ENCODE peak calls at places on chromosomes 5 and 9, in six cellular contexts. X is SJSA1, F is body of pancreas, P is coronary artery, T is testis, U is HCT116. K is an unnamed sample.

GRCh38 chr5:154967419-154968024 is 26.6 kb downstream of the MRPL22 start:
- DNase-seq in X (no peak), F (no peak), P (no peak), T (no peak), U (no peak), K (no peak)

GRCh38 chr5:67842806-67843205 is 372.8 kb upstream of the PIK3R1 start:
- DNase-seq in X (no peak), F (no peak), P (no peak), T (no peak), U (no peak), K (no peak)

GRCh38 chr5:68217476-68217984 is 2.0 kb downstream of the PIK3R1 start:
- DNase-seq in X (no peak), F (no peak), P (no peak), T (peak), U (no peak), K (no peak)

GRCh38 chr9:17462869-17463464 is 115.9 kb upstream of the SH3GL2 start:
- DNase-seq in X (no peak), F (peak), P (no peak), T (peak), U (no peak), K (no peak)

GRCh38 chr5:161442471-161442870 is 104.1 kb downstream of the GABRB2 start:
- DNase-seq in X (no peak), F (no peak), P (no peak), T (no peak), U (no peak), K (no peak)

GRCh38 chr9:135060461-135061116 is 26.9 kb upstream of the OLFM1 start:
- DNase-seq in X (no peak), F (no peak), P (peak), T (peak), U (no peak), K (no peak)

GRCh38 chr9:12775373-12775962 is 648 bp downstream of the LURAP1L start:
- DNase-seq in X (no peak), F (peak), P (no peak), T (peak), U (no peak), K (no peak)

GRCh38 chr5:622946-623522 is 10.9 kb downstream of the CEP72 start:
- DNase-seq in X (no peak), F (no peak), P (no peak), T (no peak), U (no peak), K (no peak)

GRCh38 chr5:66207800-66208561 is 63.9 kb downstream of the SREK1 start:
- DNase-seq in X (no peak), F (no peak), P (no peak), T (peak), U (no peak), K (peak)

GRCh38 chr9:121739971-121740370 is 88.5 kb downstream of the DAB2IP start:
- DNase-seq in X (no peak), F (no peak), P (no peak), T (peak), U (no peak), K (no peak)

GRCh38 chr9:135858491-135859185 is 48.7 kb downstream of the CAMSAP1 start:
- DNase-seq in X (no peak), F (no peak), P (no peak), T (no peak), U (no peak), K (no peak)

GRCh38 chr5:95070453-95070852 is 214.4 kb downstream of the MCTP1 start:
- DNase-seq in X (no peak), F (no peak), P (no peak), T (no peak), U (no peak), K (no peak)

GRCh38 chr9:135023389-135023788 is 64.1 kb upstream of the OLFM1 start:
- DNase-seq in X (no peak), F (no peak), P (no peak), T (no peak), U (peak), K (peak)

GRCh38 chr9:34405719-34406118 is 29.0 kb upstream of the MYORG start:
- DNase-seq in X (no peak), F (no peak), P (no peak), T (no peak), U (no peak), K (no peak)

GRCh38 chr9:91948423-91949292 is 1.4 kb downstream of the ROR2 start:
- DNase-seq in X (peak), F (peak), P (no peak), T (peak), U (peak), K (no peak)

GRCh38 chr9:19470567-19470966 is 61.8 kb downstream of the ACER2 start:
- DNase-seq in X (no peak), F (no peak), P (no peak), T (no peak), U (no peak), K (no peak)

GRCh38 chr5:53965459-53965858 is 344.9 kb downstream of the ARL15 start:
- DNase-seq in X (no peak), F (no peak), P (no peak), T (no peak), U (no peak), K (no peak)

GRCh38 chr9:72477862-72478564 is 43.4 kb upstream of the TMC1 start:
- DNase-seq in X (peak), F (peak), P (no peak), T (no peak), U (peak), K (peak)

GRCh38 chr9:75390951-75391350 is 302.6 kb downstream of the OSTF1 start:
- DNase-seq in X (no peak), F (no peak), P (no peak), T (no peak), U (no peak), K (no peak)

GRCh38 chr9:92247981-92248380 is 45.5 kb downstream of the IARS1 start:
- DNase-seq in X (no peak), F (no peak), P (no peak), T (no peak), U (no peak), K (no peak)

GRCh38 chr5:102753889-102754498 is 1.1 kb upstream of the PAM start:
- DNase-seq in X (no peak), F (no peak), P (no peak), T (no peak), U (no peak), K (no peak)

GRCh38 chr9:126146254-126147145 is 180.1 kb upstream of the MVB12B start:
- DNase-seq in X (peak), F (no peak), P (peak), T (peak), U (no peak), K (peak)

GRCh38 chr9:127149010-127149409 is 26.6 kb upstream of the ANGPTL2 start:
- DNase-seq in X (no peak), F (no peak), P (no peak), T (peak), U (no peak), K (no peak)
- H3K27ac ChIP-seq in X (no peak), F (no peak), P (no peak), T (no peak), U (no peak), K (no peak)

DNA sequence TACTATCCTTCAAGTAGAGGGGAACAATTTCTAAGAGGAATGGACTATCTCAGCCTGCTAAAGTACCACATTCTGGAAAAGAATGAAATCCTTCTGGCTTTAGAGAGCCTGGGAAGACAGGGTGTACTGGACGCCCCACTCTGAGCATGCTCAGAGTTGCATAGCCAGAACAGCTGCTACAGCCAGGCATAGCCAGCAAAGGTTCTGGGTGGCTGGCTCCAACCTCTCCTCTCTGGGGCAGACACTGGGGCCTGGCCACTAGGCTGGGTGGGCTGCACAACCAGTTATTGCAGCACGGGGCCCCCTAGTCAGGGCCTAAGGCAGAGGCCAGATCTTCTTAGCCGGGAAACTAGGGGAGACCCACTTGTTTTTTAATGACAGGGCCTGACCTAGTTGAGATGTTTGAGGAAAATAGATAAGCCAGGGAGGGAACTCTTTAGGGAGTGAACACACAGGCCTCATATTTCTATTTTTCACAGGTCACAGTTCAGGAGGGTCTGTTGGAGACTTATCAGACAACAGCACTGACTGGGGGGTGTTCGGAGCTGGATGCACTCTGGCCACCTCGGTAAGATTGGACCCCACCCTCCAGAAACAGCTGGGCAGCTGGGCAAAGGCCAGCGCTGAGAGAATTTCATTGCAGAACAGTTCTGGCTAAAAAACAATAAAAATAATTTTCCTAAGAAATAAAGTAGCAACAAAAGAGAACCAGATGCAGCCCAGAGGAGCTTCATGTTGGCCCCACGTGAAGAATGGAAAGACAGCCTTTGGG is 142.9 kb downstream of the LPAR1 start:
- DNase-seq in X (no peak), F (peak), P (peak), T (peak), U (no peak), K (no peak)
- H3K27ac ChIP-seq in X (no peak), F (no peak), P (peak), T (peak), U (no peak), K (no peak)

GRCh38 chr9:98144076-98144475 is 25.1 kb upstream of the TRIM14 start:
- DNase-seq in X (no peak), F (no peak), P (no peak), T (no peak), U (no peak), K (no peak)
- H3K27ac ChIP-seq in X (no peak), F (no peak), P (no peak), T (no peak), U (no peak), K (peak)

DNA sequence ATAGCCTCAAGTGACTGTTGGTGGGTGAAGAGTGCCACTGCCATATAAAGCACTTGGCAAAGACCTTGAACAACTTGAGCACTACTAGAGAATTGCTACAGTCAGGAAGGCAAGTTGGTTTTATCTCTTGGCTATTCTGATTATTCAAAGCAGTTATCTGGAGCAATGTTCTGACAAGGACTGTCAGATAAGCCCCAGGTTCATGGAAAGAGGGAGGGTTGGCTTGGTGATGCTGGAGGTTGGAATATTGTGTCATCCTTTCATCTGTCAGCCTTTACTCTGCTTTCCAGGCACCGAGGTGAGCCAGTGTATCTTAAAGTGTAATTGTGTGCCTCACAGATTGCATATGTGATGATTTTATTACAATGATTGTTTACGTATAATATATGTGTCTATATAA is 548.4 kb upstream of the ZNF608 start:
- DNase-seq in X (no peak), F (no peak), P (no peak), T (no peak), U (no peak), K (no peak)
- H3K27ac ChIP-seq in X (no peak), F (no peak), P (no peak), T (no peak), U (no peak), K (no peak)

GRCh38 chr5:111280282-111280901 is 56.2 kb downstream of the CAMK4 start:
- DNase-seq in X (no peak), F (no peak), P (no peak), T (no peak), U (no peak), K (no peak)

GRCh38 chr5:111277061-111277460 is 52.9 kb downstream of the CAMK4 start:
- DNase-seq in X (no peak), F (no peak), P (no peak), T (no peak), U (no peak), K (no peak)

GRCh38 chr5:111278824-111279504 is 54.8 kb downstream of the CAMK4 start:
- DNase-seq in X (peak), F (peak), P (no peak), T (peak), U (peak), K (no peak)

GRCh38 chr5:111282798-111283197 is 58.6 kb downstream of the CAMK4 start:
- DNase-seq in X (no peak), F (no peak), P (no peak), T (no peak), U (no peak), K (no peak)
- H3K27ac ChIP-seq in X (no peak), F (no peak), P (no peak), T (no peak), U (no peak), K (no peak)

DNA sequence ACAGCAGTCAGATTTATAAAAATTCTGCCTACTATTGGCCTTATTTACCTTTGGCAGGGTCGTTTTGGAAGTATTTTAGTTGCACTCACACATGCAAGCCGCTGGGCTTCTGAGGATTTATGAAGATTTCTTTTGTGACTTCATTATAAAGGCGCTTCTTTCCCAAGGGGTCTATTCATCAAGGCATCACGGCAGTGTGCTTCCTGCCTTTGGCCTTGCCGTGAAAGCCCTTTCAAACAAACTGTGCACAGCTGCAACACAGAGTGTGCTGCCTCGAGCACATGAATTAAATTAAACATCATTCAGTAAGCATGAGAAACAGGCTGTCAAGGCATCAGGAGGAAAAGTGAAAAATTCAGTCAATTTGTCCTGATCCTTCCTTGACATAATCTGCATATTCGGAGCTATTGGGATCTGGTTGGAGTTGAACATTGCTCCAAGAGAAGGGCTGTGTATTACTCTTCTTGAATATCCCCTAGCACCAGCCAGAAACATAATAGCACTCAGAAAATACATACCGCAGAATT is 123.0 kb upstream of the PUM3 start:
- DNase-seq in X (no peak), F (no peak), P (no peak), T (no peak), U (no peak), K (no peak)
- H3K27ac ChIP-seq in X (no peak), F (no peak), P (no peak), T (no peak), U (no peak), K (no peak)

GRCh38 chr9:110114888-110115259 is 93.1 kb downstream of the C9orf152 start:
- DNase-seq in X (no peak), F (no peak), P (no peak), T (peak), U (no peak), K (no peak)

GRCh38 chr9:110115341-110115820 is 92.6 kb downstream of the C9orf152 start:
- DNase-seq in X (no peak), F (no peak), P (peak), T (no peak), U (no peak), K (no peak)

GRCh38 chr9:110116543-110116885 is 91.4 kb downstream of the C9orf152 start:
- DNase-seq in X (no peak), F (no peak), P (peak), T (no peak), U (no peak), K (no peak)

GRCh38 chr9:110114086-110114887 is 93.7 kb downstream of the C9orf152 start:
- DNase-seq in X (no peak), F (no peak), P (peak), T (no peak), U (no peak), K (no peak)

GRCh38 chr9:110115868-110116542 is 92.0 kb downstream of the C9orf152 start:
- DNase-seq in X (no peak), F (no peak), P (peak), T (no peak), U (no peak), K (no peak)
- H3K27ac ChIP-seq in X (no peak), F (no peak), P (peak), T (no peak), U (no peak), K (peak)

GRCh38 chr5:122163151-122164069 is 34.1 kb downstream of the ZNF474 start:
- DNase-seq in X (peak), F (no peak), P (peak), T (no peak), U (no peak), K (peak)
- H3K27ac ChIP-seq in X (peak), F (peak), P (peak), T (no peak), U (no peak), K (peak)

GRCh38 chr5:134151723-134152122 is 25.0 kb downstream of the SKP1 start:
- DNase-seq in X (no peak), F (no peak), P (no peak), T (no peak), U (no peak), K (no peak)
- H3K27ac ChIP-seq in X (no peak), F (peak), P (no peak), T (no peak), U (no peak), K (no peak)